ENCODE peak calls at places on chromosomes 16 and 17, in eight cellular contexts. Z is tibial nerve, M is lower leg skin, P is body of pancreas, K is A549, I is prostate gland, F is ovary, G is right lobe of liver. A is an unnamed sample.

GRCh38 chr17:1109606-1110523 is 69.9 kb downstream of the ABR start:
- DNase-seq in M (no peak), K (peak; percentile 53), Z (no peak), P (no peak), I (no peak), G (no peak), F (no peak), A (no peak)

GRCh38 chr17:45160505-45161287 is 979 bp upstream of the HEXIM2 start:
- DNase-seq in K (peak; percentile 85), I (peak; percentile 59), F (peak; percentile 75), G (peak; percentile 79), Z (peak; percentile 63), P (peak; percentile 80), M (peak; percentile 56), A (peak; percentile 76)

GRCh38 chr16:50453446-50453845 is 84.7 kb upstream of the BRD7 start:
- DNase-seq in P (no peak), M (no peak), G (no peak), K (no peak), Z (no peak), I (no peak), F (no peak), A (no peak)

GRCh38 chr16:78773316-78773715 is 673.9 kb downstream of the WWOX start:
- DNase-seq in G (no peak), F (no peak), Z (no peak), P (no peak), K (no peak), M (no peak), I (no peak), A (no peak)

GRCh38 chr17:27760069-27760885 is 40.1 kb downstream of the NOS2 start:
- DNase-seq in M (peak; percentile 47), K (peak; percentile 58), Z (peak; percentile 80), I (peak; percentile 39), G (peak; percentile 67), F (peak; percentile 37), P (peak; percentile 69), A (no peak)

GRCh38 chr17:30950669-30951399 is 20.0 kb upstream of the RNF135 start:
- DNase-seq in I (peak; percentile 26), M (peak; percentile 58), P (peak; percentile 87), F (no peak), K (peak; percentile 81), Z (peak; percentile 69), G (peak; percentile 86), A (peak; percentile 53)

GRCh38 chr17:68389041-68389440 is 68.3 kb downstream of the WIPI1 start:
- DNase-seq in M (no peak), G (no peak), P (no peak), Z (no peak), F (no peak), K (no peak), I (no peak), A (no peak)

GRCh38 chr17:38536661-38537060 is 69.1 kb downstream of the SRCIN1 start:
- DNase-seq in I (no peak), Z (no peak), G (no peak), K (no peak), M (no peak), F (no peak), P (no peak), A (no peak)

GRCh38 chr17:63816669-63817068 is 10.6 kb upstream of the PSMC5 start:
- DNase-seq in I (no peak), M (no peak), P (no peak), Z (no peak), F (no peak), K (no peak), G (no peak), A (no peak)

GRCh38 chr16:397135-397661 is at the start of gene NME4:
- DNase-seq in I (no peak), P (no peak), Z (no peak), M (no peak), F (peak; percentile 40), G (no peak), K (peak; percentile 37), A (no peak)
- TF ChIP-seq POLR2A in I (no peak), P (no peak), Z (no peak), M (no peak), F (no peak), G (no peak), K (peak; percentile 48), A (no peak)

DNA sequence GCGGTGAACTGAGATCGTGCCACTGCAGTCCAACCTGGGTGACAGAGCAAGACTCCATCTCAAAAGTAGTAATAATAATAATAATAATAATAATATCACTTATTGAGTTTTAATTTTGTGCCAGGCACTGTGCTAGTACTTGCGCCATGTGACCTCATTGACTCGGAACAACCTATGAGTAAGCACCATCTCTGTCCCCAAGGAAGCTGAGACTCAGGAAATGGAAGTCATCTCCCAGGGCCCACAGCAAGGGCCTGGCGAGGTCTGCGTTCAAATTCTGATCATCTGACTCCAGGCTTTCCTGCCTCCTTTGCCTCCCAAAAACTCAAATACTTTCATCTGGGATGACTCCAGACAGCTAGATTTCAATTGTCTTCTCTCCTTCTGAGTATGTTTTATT is 162.9 kb downstream of the SEC14L1 start:
- DNase-seq in F (no peak), P (no peak), G (no peak), Z (no peak), M (no peak), K (no peak), I (no peak), A (no peak)
- TF ChIP-seq POLR2A in F (no peak), P (no peak), G (no peak), Z (no peak), M (no peak), K (no peak), I (no peak), A (no peak)

GRCh38 chr16:84842516-84843148 is 22.8 kb downstream of the CRISPLD2 start:
- DNase-seq in P (no peak), F (no peak), Z (no peak), I (no peak), G (no peak), M (no peak), K (no peak), A (no peak)

GRCh38 chr16:84839956-84840355 is 20.2 kb downstream of the CRISPLD2 start:
- DNase-seq in K (peak; percentile 37), I (no peak), G (no peak), M (no peak), P (no peak), Z (no peak), F (no peak), A (no peak)

GRCh38 chr16:84841787-84842300 is 22.1 kb downstream of the CRISPLD2 start:
- DNase-seq in F (no peak), M (no peak), Z (no peak), G (no peak), P (peak; percentile 73), K (no peak), I (peak; percentile 87), A (no peak)

GRCh38 chr16:84839054-84839453 is 19.3 kb downstream of the CRISPLD2 start:
- DNase-seq in P (peak; percentile 20), K (no peak), I (no peak), F (no peak), G (no peak), Z (no peak), M (no peak), A (no peak)

GRCh38 chr16:84840687-84841627 is 21.2 kb downstream of the CRISPLD2 start:
- DNase-seq in G (no peak), M (no peak), I (no peak), F (no peak), Z (no peak), K (no peak), P (no peak), A (no peak)
- TF ChIP-seq POLR2A in G (no peak), M (no peak), I (no peak), F (no peak), Z (no peak), K (no peak), P (no peak), A (no peak)

DNA sequence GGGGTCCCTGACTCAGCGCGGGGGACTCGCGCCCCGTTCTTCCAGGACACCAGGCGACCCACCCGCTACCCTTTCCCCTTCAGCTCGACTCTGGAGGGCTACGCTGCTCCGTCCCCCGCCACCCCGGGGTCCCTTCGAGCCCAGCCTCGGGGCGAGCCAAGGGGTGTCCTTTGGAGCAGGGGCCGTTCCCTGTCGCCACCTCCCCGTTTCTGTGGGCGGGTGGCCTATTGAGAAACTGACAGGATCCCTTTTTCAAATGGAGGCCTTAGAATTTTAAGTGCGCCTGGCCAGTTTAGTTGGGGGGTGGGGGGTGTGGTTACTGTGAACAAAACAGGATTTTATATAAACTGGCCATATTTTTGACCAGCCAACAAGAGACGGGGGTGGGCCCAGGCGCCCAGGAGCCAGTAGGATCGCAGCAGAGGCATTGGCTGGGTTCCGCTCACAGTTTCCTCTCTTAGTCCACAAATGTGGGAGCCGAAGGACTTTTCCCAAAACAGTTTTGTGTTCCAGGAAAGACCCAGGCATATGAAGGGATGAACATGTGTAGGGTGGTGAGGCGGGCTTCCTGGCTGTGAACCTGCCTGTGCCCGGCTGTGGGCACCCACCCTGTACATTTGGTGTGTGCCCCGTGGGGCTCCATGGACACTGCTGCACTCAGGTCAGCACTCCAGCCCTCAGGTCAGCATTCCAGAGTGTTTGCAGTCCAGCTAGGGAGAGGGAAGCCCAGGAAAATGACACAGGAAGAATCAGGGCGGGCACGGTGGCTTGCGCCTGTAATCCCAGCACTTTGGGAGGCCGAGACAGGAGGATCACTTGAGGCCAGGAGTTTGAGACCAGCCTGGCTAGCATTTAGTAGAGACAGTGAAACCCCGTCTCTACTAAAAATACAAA is 722 bp upstream of the TIMP2 start:
- DNase-seq in G (peak; percentile 69), Z (peak; percentile 90), F (peak; percentile 92), M (peak; percentile 89), K (peak; percentile 72), P (peak; percentile 80), I (no peak), A (peak; percentile 59)
- TF ChIP-seq POLR2A in G (peak; percentile 35), Z (peak; percentile 37), F (peak; percentile 77), M (no peak), K (no peak), P (no peak), I (no peak), A (peak; percentile 19)

GRCh38 chr17:40100419-40100668 is at the start of gene NR1D1:
- DNase-seq in P (no peak), K (no peak), F (no peak), Z (no peak), M (no peak), G (no peak), I (no peak), A (no peak)
- TF ChIP-seq POLR2A in P (peak; percentile 99), K (peak; percentile 68), F (no peak), Z (peak; percentile 66), M (no peak), G (peak; percentile 98), I (peak; percentile 93), A (peak; percentile 98)

GRCh38 chr16:89705006-89705405 is 3.5 kb upstream of the SPATA2L start:
- DNase-seq in M (no peak), G (no peak), F (no peak), I (no peak), Z (no peak), P (no peak), K (no peak), A (no peak)
- TF ChIP-seq POLR2A in M (no peak), G (no peak), F (no peak), I (no peak), Z (no peak), P (no peak), K (no peak), A (no peak)